ENCODE peak calls at places on chromosomes 4 and X, in nine cellular contexts. One of them, this sample, is unnamed.

GRCh38 chr4:140238353-140239041 is 84.5 kb upstream of the MAML3 start:
- DNase-seq in stimulated activated CD4-positive, alpha-beta T cell treated with anti-CD3 and anti-CD28 coated beads, Interleukin-1b, Interleukin-23, amount 100 ng/mL, for 1 hour: no peak
- DNase-seq in AG10803: peak; percentile 91
- DNase-seq in upper lobe of right lung: peak; percentile 92
- DNase-seq in glomerular endothelial cell: no peak
- DNase-seq in GM13976: no peak
- DNase-seq in stromal cell of bone marrow: peak; percentile 94
- DNase-seq in activated T-cell treated with anti-CD3 and anti-CD28 coated beads, Interleukin-2, amount 50 U/mL, for 48 hours: no peak
- DNase-seq in activated naive CD8-positive, alpha-beta T cell treated with anti-CD3 and anti-CD28 coated beads, Interleukin-2, amount 50 U/mL, for 16 hours: no peak
- DNase-seq in this sample: peak; percentile 21

GRCh38 chrX:133527415-133527814 is 112.1 kb upstream of the GPC4 start:
- DNase-seq in stimulated activated CD4-positive, alpha-beta T cell treated with anti-CD3 and anti-CD28 coated beads, Interleukin-1b, Interleukin-23, amount 100 ng/mL, for 1 hour: no peak
- DNase-seq in AG10803: no peak
- DNase-seq in upper lobe of right lung: no peak
- DNase-seq in glomerular endothelial cell: no peak
- DNase-seq in GM13976: no peak
- DNase-seq in stromal cell of bone marrow: no peak
- DNase-seq in activated T-cell treated with anti-CD3 and anti-CD28 coated beads, Interleukin-2, amount 50 U/mL, for 48 hours: no peak
- DNase-seq in activated naive CD8-positive, alpha-beta T cell treated with anti-CD3 and anti-CD28 coated beads, Interleukin-2, amount 50 U/mL, for 16 hours: no peak
- DNase-seq in this sample: no peak

GRCh38 chr4:53702334-53703266 is 111.3 kb upstream of the LNX1 start:
- DNase-seq in stimulated activated CD4-positive, alpha-beta T cell treated with anti-CD3 and anti-CD28 coated beads, Interleukin-1b, Interleukin-23, amount 100 ng/mL, for 1 hour: no peak
- DNase-seq in AG10803: peak; percentile 82
- DNase-seq in upper lobe of right lung: peak; percentile 78
- DNase-seq in glomerular endothelial cell: no peak
- DNase-seq in GM13976: peak; percentile 49
- DNase-seq in stromal cell of bone marrow: peak; percentile 59
- DNase-seq in activated T-cell treated with anti-CD3 and anti-CD28 coated beads, Interleukin-2, amount 50 U/mL, for 48 hours: peak; percentile 19
- DNase-seq in activated naive CD8-positive, alpha-beta T cell treated with anti-CD3 and anti-CD28 coated beads, Interleukin-2, amount 50 U/mL, for 16 hours: no peak
- DNase-seq in this sample: peak; percentile 57

GRCh38 chrX:17459596-17459995 is 84.6 kb downstream of the NHS start:
- DNase-seq in stimulated activated CD4-positive, alpha-beta T cell treated with anti-CD3 and anti-CD28 coated beads, Interleukin-1b, Interleukin-23, amount 100 ng/mL, for 1 hour: no peak
- DNase-seq in AG10803: peak; percentile 86
- DNase-seq in upper lobe of right lung: no peak
- DNase-seq in glomerular endothelial cell: no peak
- DNase-seq in GM13976: no peak
- DNase-seq in stromal cell of bone marrow: peak; percentile 65
- DNase-seq in activated T-cell treated with anti-CD3 and anti-CD28 coated beads, Interleukin-2, amount 50 U/mL, for 48 hours: no peak
- DNase-seq in activated naive CD8-positive, alpha-beta T cell treated with anti-CD3 and anti-CD28 coated beads, Interleukin-2, amount 50 U/mL, for 16 hours: no peak
- DNase-seq in this sample: no peak

GRCh38 chr4:55906999-55907398 is 41.7 kb upstream of the CEP135 start:
- DNase-seq in stimulated activated CD4-positive, alpha-beta T cell treated with anti-CD3 and anti-CD28 coated beads, Interleukin-1b, Interleukin-23, amount 100 ng/mL, for 1 hour: no peak
- DNase-seq in AG10803: no peak
- DNase-seq in upper lobe of right lung: no peak
- DNase-seq in glomerular endothelial cell: no peak
- DNase-seq in GM13976: no peak
- DNase-seq in stromal cell of bone marrow: no peak
- DNase-seq in activated T-cell treated with anti-CD3 and anti-CD28 coated beads, Interleukin-2, amount 50 U/mL, for 48 hours: no peak
- DNase-seq in activated naive CD8-positive, alpha-beta T cell treated with anti-CD3 and anti-CD28 coated beads, Interleukin-2, amount 50 U/mL, for 16 hours: no peak
- DNase-seq in this sample: no peak

GRCh38 chrX:87702795-87703194 is 185.2 kb downstream of the KLHL4 start:
- DNase-seq in stimulated activated CD4-positive, alpha-beta T cell treated with anti-CD3 and anti-CD28 coated beads, Interleukin-1b, Interleukin-23, amount 100 ng/mL, for 1 hour: no peak
- DNase-seq in AG10803: no peak
- DNase-seq in upper lobe of right lung: no peak
- DNase-seq in glomerular endothelial cell: no peak
- DNase-seq in GM13976: no peak
- DNase-seq in stromal cell of bone marrow: no peak
- DNase-seq in activated T-cell treated with anti-CD3 and anti-CD28 coated beads, Interleukin-2, amount 50 U/mL, for 48 hours: no peak
- DNase-seq in activated naive CD8-positive, alpha-beta T cell treated with anti-CD3 and anti-CD28 coated beads, Interleukin-2, amount 50 U/mL, for 16 hours: no peak
- DNase-seq in this sample: no peak

GRCh38 chr4:73883306-73883705 is 14.1 kb downstream of the CXCL1 start:
- DNase-seq in stimulated activated CD4-positive, alpha-beta T cell treated with anti-CD3 and anti-CD28 coated beads, Interleukin-1b, Interleukin-23, amount 100 ng/mL, for 1 hour: no peak
- DNase-seq in AG10803: peak; percentile 72
- DNase-seq in upper lobe of right lung: no peak
- DNase-seq in glomerular endothelial cell: no peak
- DNase-seq in GM13976: no peak
- DNase-seq in stromal cell of bone marrow: peak; percentile 67
- DNase-seq in activated T-cell treated with anti-CD3 and anti-CD28 coated beads, Interleukin-2, amount 50 U/mL, for 48 hours: no peak
- DNase-seq in activated naive CD8-positive, alpha-beta T cell treated with anti-CD3 and anti-CD28 coated beads, Interleukin-2, amount 50 U/mL, for 16 hours: no peak
- DNase-seq in this sample: no peak

GRCh38 chr4:23484689-23485088 is 405.2 kb downstream of the PPARGC1A start:
- DNase-seq in stimulated activated CD4-positive, alpha-beta T cell treated with anti-CD3 and anti-CD28 coated beads, Interleukin-1b, Interleukin-23, amount 100 ng/mL, for 1 hour: no peak
- DNase-seq in AG10803: no peak
- DNase-seq in upper lobe of right lung: no peak
- DNase-seq in glomerular endothelial cell: no peak
- DNase-seq in GM13976: no peak
- DNase-seq in stromal cell of bone marrow: peak; percentile 16
- DNase-seq in activated T-cell treated with anti-CD3 and anti-CD28 coated beads, Interleukin-2, amount 50 U/mL, for 48 hours: no peak
- DNase-seq in activated naive CD8-positive, alpha-beta T cell treated with anti-CD3 and anti-CD28 coated beads, Interleukin-2, amount 50 U/mL, for 16 hours: no peak
- DNase-seq in this sample: no peak

GRCh38 chrX:137428251-137428661 is 137.7 kb upstream of the ZIC3 start:
- DNase-seq in stimulated activated CD4-positive, alpha-beta T cell treated with anti-CD3 and anti-CD28 coated beads, Interleukin-1b, Interleukin-23, amount 100 ng/mL, for 1 hour: no peak
- DNase-seq in AG10803: no peak
- DNase-seq in upper lobe of right lung: no peak
- DNase-seq in glomerular endothelial cell: no peak
- DNase-seq in GM13976: peak; percentile 47
- DNase-seq in stromal cell of bone marrow: no peak
- DNase-seq in activated T-cell treated with anti-CD3 and anti-CD28 coated beads, Interleukin-2, amount 50 U/mL, for 48 hours: no peak
- DNase-seq in activated naive CD8-positive, alpha-beta T cell treated with anti-CD3 and anti-CD28 coated beads, Interleukin-2, amount 50 U/mL, for 16 hours: no peak
- DNase-seq in this sample: no peak

GRCh38 chr4:183906486-183906735 is 1.3 kb downstream of the STOX2 start:
- DNase-seq in stimulated activated CD4-positive, alpha-beta T cell treated with anti-CD3 and anti-CD28 coated beads, Interleukin-1b, Interleukin-23, amount 100 ng/mL, for 1 hour: no peak
- DNase-seq in AG10803: no peak
- DNase-seq in upper lobe of right lung: no peak
- DNase-seq in glomerular endothelial cell: no peak
- DNase-seq in GM13976: no peak
- DNase-seq in stromal cell of bone marrow: no peak
- DNase-seq in activated T-cell treated with anti-CD3 and anti-CD28 coated beads, Interleukin-2, amount 50 U/mL, for 48 hours: no peak
- DNase-seq in activated naive CD8-positive, alpha-beta T cell treated with anti-CD3 and anti-CD28 coated beads, Interleukin-2, amount 50 U/mL, for 16 hours: no peak
- DNase-seq in this sample: no peak

GRCh38 chr4:168605411-168605810 is 108.6 kb downstream of the PALLD start:
- DNase-seq in stimulated activated CD4-positive, alpha-beta T cell treated with anti-CD3 and anti-CD28 coated beads, Interleukin-1b, Interleukin-23, amount 100 ng/mL, for 1 hour: no peak
- DNase-seq in AG10803: peak; percentile 53
- DNase-seq in upper lobe of right lung: no peak
- DNase-seq in glomerular endothelial cell: no peak
- DNase-seq in GM13976: no peak
- DNase-seq in stromal cell of bone marrow: peak; percentile 52
- DNase-seq in activated T-cell treated with anti-CD3 and anti-CD28 coated beads, Interleukin-2, amount 50 U/mL, for 48 hours: no peak
- DNase-seq in activated naive CD8-positive, alpha-beta T cell treated with anti-CD3 and anti-CD28 coated beads, Interleukin-2, amount 50 U/mL, for 16 hours: no peak
- DNase-seq in this sample: no peak

GRCh38 chr4:100908540-100908939 is 390.7 kb upstream of the EMCN start:
- DNase-seq in stimulated activated CD4-positive, alpha-beta T cell treated with anti-CD3 and anti-CD28 coated beads, Interleukin-1b, Interleukin-23, amount 100 ng/mL, for 1 hour: no peak
- DNase-seq in AG10803: no peak
- DNase-seq in upper lobe of right lung: no peak
- DNase-seq in glomerular endothelial cell: no peak
- DNase-seq in GM13976: no peak
- DNase-seq in stromal cell of bone marrow: no peak
- DNase-seq in activated T-cell treated with anti-CD3 and anti-CD28 coated beads, Interleukin-2, amount 50 U/mL, for 48 hours: no peak
- DNase-seq in activated naive CD8-positive, alpha-beta T cell treated with anti-CD3 and anti-CD28 coated beads, Interleukin-2, amount 50 U/mL, for 16 hours: no peak
- DNase-seq in this sample: no peak

GRCh38 chr4:25799522-25799921 is 63.3 kb downstream of the SEL1L3 start:
- DNase-seq in stimulated activated CD4-positive, alpha-beta T cell treated with anti-CD3 and anti-CD28 coated beads, Interleukin-1b, Interleukin-23, amount 100 ng/mL, for 1 hour: no peak
- DNase-seq in AG10803: no peak
- DNase-seq in upper lobe of right lung: no peak
- DNase-seq in glomerular endothelial cell: no peak
- DNase-seq in GM13976: no peak
- DNase-seq in stromal cell of bone marrow: no peak
- DNase-seq in activated T-cell treated with anti-CD3 and anti-CD28 coated beads, Interleukin-2, amount 50 U/mL, for 48 hours: no peak
- DNase-seq in activated naive CD8-positive, alpha-beta T cell treated with anti-CD3 and anti-CD28 coated beads, Interleukin-2, amount 50 U/mL, for 16 hours: no peak
- DNase-seq in this sample: no peak

GRCh38 chr4:13994016-13994415 is 366.5 kb upstream of the BOD1L1 start:
- DNase-seq in stimulated activated CD4-positive, alpha-beta T cell treated with anti-CD3 and anti-CD28 coated beads, Interleukin-1b, Interleukin-23, amount 100 ng/mL, for 1 hour: no peak
- DNase-seq in AG10803: no peak
- DNase-seq in upper lobe of right lung: no peak
- DNase-seq in glomerular endothelial cell: no peak
- DNase-seq in GM13976: no peak
- DNase-seq in stromal cell of bone marrow: no peak
- DNase-seq in activated T-cell treated with anti-CD3 and anti-CD28 coated beads, Interleukin-2, amount 50 U/mL, for 48 hours: no peak
- DNase-seq in activated naive CD8-positive, alpha-beta T cell treated with anti-CD3 and anti-CD28 coated beads, Interleukin-2, amount 50 U/mL, for 16 hours: no peak
- DNase-seq in this sample: no peak

GRCh38 chr4:24970191-24970590 is 57.3 kb upstream of the CCDC149 start:
- DNase-seq in stimulated activated CD4-positive, alpha-beta T cell treated with anti-CD3 and anti-CD28 coated beads, Interleukin-1b, Interleukin-23, amount 100 ng/mL, for 1 hour: no peak
- DNase-seq in AG10803: no peak
- DNase-seq in upper lobe of right lung: no peak
- DNase-seq in glomerular endothelial cell: no peak
- DNase-seq in GM13976: no peak
- DNase-seq in stromal cell of bone marrow: no peak
- DNase-seq in activated T-cell treated with anti-CD3 and anti-CD28 coated beads, Interleukin-2, amount 50 U/mL, for 48 hours: no peak
- DNase-seq in activated naive CD8-positive, alpha-beta T cell treated with anti-CD3 and anti-CD28 coated beads, Interleukin-2, amount 50 U/mL, for 16 hours: no peak
- DNase-seq in this sample: no peak

GRCh38 chr4:92136434-92136833 is 167.3 kb upstream of the GRID2 start:
- DNase-seq in stimulated activated CD4-positive, alpha-beta T cell treated with anti-CD3 and anti-CD28 coated beads, Interleukin-1b, Interleukin-23, amount 100 ng/mL, for 1 hour: no peak
- DNase-seq in AG10803: no peak
- DNase-seq in upper lobe of right lung: no peak
- DNase-seq in glomerular endothelial cell: no peak
- DNase-seq in GM13976: no peak
- DNase-seq in stromal cell of bone marrow: no peak
- DNase-seq in activated T-cell treated with anti-CD3 and anti-CD28 coated beads, Interleukin-2, amount 50 U/mL, for 48 hours: no peak
- DNase-seq in activated naive CD8-positive, alpha-beta T cell treated with anti-CD3 and anti-CD28 coated beads, Interleukin-2, amount 50 U/mL, for 16 hours: no peak
- DNase-seq in this sample: no peak

GRCh38 chr4:39032218-39033085 is at the start of gene TMEM156:
- DNase-seq in stimulated activated CD4-positive, alpha-beta T cell treated with anti-CD3 and anti-CD28 coated beads, Interleukin-1b, Interleukin-23, amount 100 ng/mL, for 1 hour: no peak
- DNase-seq in AG10803: no peak
- DNase-seq in upper lobe of right lung: no peak
- DNase-seq in glomerular endothelial cell: no peak
- DNase-seq in GM13976: peak; percentile 56
- DNase-seq in stromal cell of bone marrow: no peak
- DNase-seq in activated T-cell treated with anti-CD3 and anti-CD28 coated beads, Interleukin-2, amount 50 U/mL, for 48 hours: peak; percentile 62
- DNase-seq in activated naive CD8-positive, alpha-beta T cell treated with anti-CD3 and anti-CD28 coated beads, Interleukin-2, amount 50 U/mL, for 16 hours: no peak
- DNase-seq in this sample: no peak

GRCh38 chrX:42978655-42979379 is 200.9 kb upstream of the PPP1R2C start:
- DNase-seq in stimulated activated CD4-positive, alpha-beta T cell treated with anti-CD3 and anti-CD28 coated beads, Interleukin-1b, Interleukin-23, amount 100 ng/mL, for 1 hour: no peak
- DNase-seq in AG10803: no peak
- DNase-seq in upper lobe of right lung: no peak
- DNase-seq in glomerular endothelial cell: no peak
- DNase-seq in GM13976: no peak
- DNase-seq in stromal cell of bone marrow: no peak
- DNase-seq in activated T-cell treated with anti-CD3 and anti-CD28 coated beads, Interleukin-2, amount 50 U/mL, for 48 hours: no peak
- DNase-seq in activated naive CD8-positive, alpha-beta T cell treated with anti-CD3 and anti-CD28 coated beads, Interleukin-2, amount 50 U/mL, for 16 hours: no peak
- DNase-seq in this sample: no peak

GRCh38 chr4:137602401-137602800 is 70.1 kb upstream of the PCDH18 start:
- DNase-seq in stimulated activated CD4-positive, alpha-beta T cell treated with anti-CD3 and anti-CD28 coated beads, Interleukin-1b, Interleukin-23, amount 100 ng/mL, for 1 hour: no peak
- DNase-seq in AG10803: no peak
- DNase-seq in upper lobe of right lung: no peak
- DNase-seq in glomerular endothelial cell: no peak
- DNase-seq in GM13976: no peak
- DNase-seq in stromal cell of bone marrow: no peak
- DNase-seq in activated T-cell treated with anti-CD3 and anti-CD28 coated beads, Interleukin-2, amount 50 U/mL, for 48 hours: no peak
- DNase-seq in activated naive CD8-positive, alpha-beta T cell treated with anti-CD3 and anti-CD28 coated beads, Interleukin-2, amount 50 U/mL, for 16 hours: no peak
- DNase-seq in this sample: no peak

GRCh38 chrX:68685722-68686683 is 38.5 kb downstream of the STARD8 start:
- DNase-seq in stimulated activated CD4-positive, alpha-beta T cell treated with anti-CD3 and anti-CD28 coated beads, Interleukin-1b, Interleukin-23, amount 100 ng/mL, for 1 hour: no peak
- DNase-seq in AG10803: peak; percentile 39
- DNase-seq in upper lobe of right lung: peak; percentile 73
- DNase-seq in glomerular endothelial cell: no peak
- DNase-seq in GM13976: peak; percentile 40
- DNase-seq in stromal cell of bone marrow: no peak
- DNase-seq in activated T-cell treated with anti-CD3 and anti-CD28 coated beads, Interleukin-2, amount 50 U/mL, for 48 hours: peak; percentile 44
- DNase-seq in activated naive CD8-positive, alpha-beta T cell treated with anti-CD3 and anti-CD28 coated beads, Interleukin-2, amount 50 U/mL, for 16 hours: no peak
- DNase-seq in this sample: no peak

GRCh38 chrX:47807548-47807947 is 29.2 kb upstream of the ZNF81 start:
- DNase-seq in stimulated activated CD4-positive, alpha-beta T cell treated with anti-CD3 and anti-CD28 coated beads, Interleukin-1b, Interleukin-23, amount 100 ng/mL, for 1 hour: no peak
- DNase-seq in AG10803: no peak
- DNase-seq in upper lobe of right lung: no peak
- DNase-seq in glomerular endothelial cell: no peak
- DNase-seq in GM13976: no peak
- DNase-seq in stromal cell of bone marrow: no peak
- DNase-seq in activated T-cell treated with anti-CD3 and anti-CD28 coated beads, Interleukin-2, amount 50 U/mL, for 48 hours: no peak
- DNase-seq in activated naive CD8-positive, alpha-beta T cell treated with anti-CD3 and anti-CD28 coated beads, Interleukin-2, amount 50 U/mL, for 16 hours: no peak
- DNase-seq in this sample: no peak

GRCh38 chr4:155426953-155427352 is 50.2 kb upstream of the MAP9 start:
- DNase-seq in stimulated activated CD4-positive, alpha-beta T cell treated with anti-CD3 and anti-CD28 coated beads, Interleukin-1b, Interleukin-23, amount 100 ng/mL, for 1 hour: no peak
- DNase-seq in AG10803: no peak
- DNase-seq in upper lobe of right lung: no peak
- DNase-seq in glomerular endothelial cell: no peak
- DNase-seq in GM13976: no peak
- DNase-seq in stromal cell of bone marrow: no peak
- DNase-seq in activated T-cell treated with anti-CD3 and anti-CD28 coated beads, Interleukin-2, amount 50 U/mL, for 48 hours: no peak
- DNase-seq in activated naive CD8-positive, alpha-beta T cell treated with anti-CD3 and anti-CD28 coated beads, Interleukin-2, amount 50 U/mL, for 16 hours: no peak
- DNase-seq in this sample: no peak

GRCh38 chrX:1486177-1486576 is 33.5 kb upstream of the ASMTL start:
- DNase-seq in stimulated activated CD4-positive, alpha-beta T cell treated with anti-CD3 and anti-CD28 coated beads, Interleukin-1b, Interleukin-23, amount 100 ng/mL, for 1 hour: no peak
- DNase-seq in AG10803: no peak
- DNase-seq in upper lobe of right lung: peak; percentile 13
- DNase-seq in glomerular endothelial cell: no peak
- DNase-seq in GM13976: no peak
- DNase-seq in stromal cell of bone marrow: no peak
- DNase-seq in activated T-cell treated with anti-CD3 and anti-CD28 coated beads, Interleukin-2, amount 50 U/mL, for 48 hours: peak; percentile 13
- DNase-seq in activated naive CD8-positive, alpha-beta T cell treated with anti-CD3 and anti-CD28 coated beads, Interleukin-2, amount 50 U/mL, for 16 hours: no peak
- DNase-seq in this sample: no peak